ENCODE peak calls at places on chromosomes 6 and 20, in nine cellular contexts. O, J, C, V, P, M, T, K and E are unnamed samples.

GRCh38 chr6:74408844-74409243 is 712.8 kb downstream of the CD109 start:
- DNase-seq in K (no peak), J (peak; percentile 1), T (no peak), C (peak; percentile 22), M (no peak), V (no peak), P (peak; percentile 3), O (peak; percentile 12), E (no peak)

GRCh38 chr20:2752631-2753455 is 47.6 kb downstream of the CPXM1 start:
- DNase-seq in C (peak; percentile 52), P (peak; percentile 14), V (no peak), T (peak; percentile 71), O (peak; percentile 57), K (peak; percentile 81), M (peak; percentile 48), J (no peak), E (no peak)

GRCh38 chr20:58636983-58637421 is 14.1 kb upstream of the STX16 start:
- DNase-seq in M (no peak), O (no peak), T (peak; percentile 50), K (no peak), C (no peak), J (no peak), V (peak; percentile 31), P (no peak), E (peak; percentile 37)

GRCh38 chr20:434221-434620 is 26.1 kb downstream of the RBCK1 start:
- DNase-seq in K (no peak), T (peak; percentile 90), C (no peak), O (no peak), P (no peak), M (no peak), J (no peak), V (no peak), E (no peak)

GRCh38 chr6:96465321-96465903 is 56.2 kb upstream of the UFL1 start:
- DNase-seq in C (no peak), M (no peak), V (no peak), T (no peak), J (no peak), O (no peak), K (no peak), P (no peak), E (no peak)

GRCh38 chr20:57393321-57394086 is 2.3 kb downstream of the RBM38 start:
- DNase-seq in C (no peak), J (no peak), V (no peak), O (no peak), T (peak; percentile 58), P (peak; percentile 22), M (no peak), K (no peak), E (peak; percentile 51)

GRCh38 chr6:474454-475185 is 83.1 kb downstream of the IRF4 start:
- DNase-seq in V (no peak), C (no peak), M (peak; percentile 10), J (peak; percentile 21), O (peak; percentile 13), K (no peak), T (peak; percentile 19), P (no peak), E (no peak)

GRCh38 chr20:62485062-62485700 is 9.4 kb upstream of the GATA5 start:
- DNase-seq in M (no peak), C (peak; percentile 37), O (peak; percentile 85), K (no peak), P (peak; percentile 28), V (no peak), T (peak; percentile 71), J (peak; percentile 11), E (no peak)

GRCh38 chr20:36149012-36149411 is 5.5 kb upstream of the EPB41L1 start:
- DNase-seq in P (no peak), T (no peak), C (no peak), V (no peak), M (no peak), J (no peak), K (no peak), O (no peak), E (no peak)

GRCh38 chr20:36148439-36148838 is 6.1 kb upstream of the EPB41L1 start:
- DNase-seq in C (no peak), K (no peak), V (no peak), J (no peak), O (no peak), M (no peak), T (no peak), P (no peak), E (no peak)

GRCh38 chr20:36150489-36150846 is 4.1 kb upstream of the EPB41L1 start:
- DNase-seq in J (no peak), C (no peak), P (no peak), K (no peak), M (no peak), T (no peak), V (no peak), O (no peak), E (no peak)

GRCh38 chr20:36150847-36151539 is 3.5 kb upstream of the EPB41L1 start:
- DNase-seq in V (no peak), K (no peak), P (peak; percentile 20), T (no peak), M (no peak), O (no peak), J (no peak), C (no peak), E (no peak)

DNA sequence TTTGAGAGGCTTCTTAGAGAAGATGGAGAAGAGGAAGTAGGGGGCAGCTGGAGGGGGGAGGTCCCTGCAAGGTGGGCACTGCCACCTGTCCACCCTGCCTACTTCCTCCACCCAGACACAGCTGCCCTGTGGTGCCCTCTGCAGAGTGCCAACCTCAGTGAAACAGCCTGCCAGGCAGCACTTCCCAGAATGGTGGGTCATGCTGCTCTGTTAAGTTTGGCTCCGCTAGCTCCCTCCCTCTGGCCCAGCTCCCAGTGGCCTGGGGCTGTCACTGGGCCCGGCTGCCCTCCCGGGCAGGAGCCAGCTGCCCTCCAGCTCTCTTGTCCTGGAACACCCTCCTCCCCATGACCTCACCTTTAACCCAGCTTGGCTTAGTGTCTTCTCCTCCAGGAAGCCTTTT is 5.1 kb upstream of the EPB41L1 start:
- DNase-seq in K (no peak), C (no peak), T (no peak), M (peak; percentile 55), V (peak; percentile 80), O (no peak), J (no peak), P (no peak), E (no peak)
- H3K27ac ChIP-seq in K (peak overlapping the region; percentile 54), C (no peak overlapping the region), T (no peak overlapping the region), M (no peak overlapping the region), V (peak overlapping the region; percentile 25), O (no peak overlapping the region), J (no peak overlapping the region), P (no peak overlapping the region), E (no peak overlapping the region)

DNA sequence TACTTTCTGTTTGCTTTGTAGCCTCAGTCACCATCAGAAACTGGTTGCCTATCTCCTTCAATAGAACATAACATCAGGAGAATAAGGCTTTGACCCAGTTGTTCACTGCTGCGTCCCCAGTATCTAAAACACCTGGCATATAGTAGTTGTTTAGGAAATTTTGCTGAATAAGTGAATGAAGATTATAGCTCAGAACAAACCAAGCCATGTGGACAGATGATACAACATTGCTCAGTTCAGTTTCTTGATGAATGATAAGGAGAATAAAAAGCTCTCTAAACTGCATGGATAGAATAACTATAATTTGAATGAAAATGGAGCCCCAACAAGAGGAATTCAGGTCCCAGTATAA is 5.2 kb upstream of the SERPINB1 start:
- DNase-seq in M (no peak), K (no peak), J (no peak), O (no peak), V (no peak), C (no peak), P (no peak), T (no peak), E (no peak)
- H3K27ac ChIP-seq in M (peak overlapping the region; percentile 14), K (peak overlapping the region; percentile 94), J (peak overlapping the region; percentile 73), O (no peak overlapping the region), V (peak overlapping the region; percentile 77), C (peak overlapping the region; percentile 22), P (peak overlapping the region; percentile 68), T (peak overlapping the region; percentile 20), E (peak overlapping the region; percentile 42)

GRCh38 chr6:11784341-11784740 is 5.7 kb upstream of the ADTRP start:
- DNase-seq in M (no peak), C (no peak), T (no peak), O (no peak), J (no peak), V (no peak), K (no peak), P (no peak), E (no peak)

GRCh38 chr6:11783524-11784064 is 5.0 kb upstream of the ADTRP start:
- DNase-seq in K (no peak), P (no peak), V (no peak), J (no peak), O (no peak), C (no peak), T (no peak), M (no peak), E (no peak)

GRCh38 chr6:11788043-11788442 is 9.4 kb upstream of the ADTRP start:
- DNase-seq in C (no peak), M (no peak), V (no peak), T (no peak), P (no peak), K (no peak), O (no peak), J (no peak), E (no peak)

GRCh38 chr6:11785953-11786579 is 7.5 kb upstream of the ADTRP start:
- DNase-seq in T (no peak), P (no peak), C (no peak), J (no peak), M (peak; percentile 33), O (no peak), K (no peak), V (no peak), E (no peak)

DNA sequence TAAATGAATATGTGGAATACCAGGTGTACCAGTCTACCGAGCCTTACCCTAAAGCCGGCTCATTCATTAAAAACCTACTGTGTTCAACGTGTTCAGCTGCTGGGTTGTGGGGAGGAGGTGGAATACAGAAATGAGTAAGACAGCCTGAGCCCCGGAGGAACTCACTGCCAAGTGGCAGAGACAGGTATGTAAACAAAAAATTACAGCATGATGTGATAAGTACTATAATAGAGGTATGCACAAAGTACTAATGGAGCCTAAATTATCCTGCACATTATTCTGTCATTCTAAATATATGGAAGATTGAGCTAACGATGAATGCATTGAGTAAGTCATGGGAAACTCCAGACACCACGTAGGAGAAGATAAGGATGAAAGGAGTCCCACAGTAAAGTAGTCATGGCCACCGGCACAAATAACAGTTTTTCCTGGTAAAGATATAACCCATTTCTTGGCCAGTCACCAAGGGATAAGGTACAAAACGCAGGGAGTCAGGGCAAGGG is 6.9 kb upstream of the ADTRP start:
- DNase-seq in C (no peak), V (no peak), P (peak; percentile 39), O (no peak), J (no peak), T (no peak), K (no peak), M (no peak), E (no peak)
- H3K27ac ChIP-seq in C (no peak overlapping the region), V (no peak overlapping the region), P (no peak overlapping the region), O (no peak overlapping the region), J (no peak overlapping the region), T (no peak overlapping the region), K (peak overlapping the region; percentile 24), M (no peak overlapping the region), E (no peak overlapping the region)

GRCh38 chr20:36470482-36471062 is 70.7 kb upstream of the MYL9 start:
- DNase-seq in J (no peak), O (no peak), M (no peak), P (no peak), V (no peak), C (no peak), T (no peak), K (no peak), E (no peak)

GRCh38 chr20:36472656-36473071 is 68.7 kb upstream of the MYL9 start:
- DNase-seq in O (no peak), M (peak; percentile 82), T (peak; percentile 89), K (peak; percentile 65), P (peak; percentile 30), J (no peak), C (peak; percentile 46), V (no peak), E (no peak)

GRCh38 chr20:36469973-36470372 is 71.3 kb upstream of the MYL9 start:
- DNase-seq in V (no peak), T (no peak), P (no peak), K (no peak), C (no peak), M (no peak), J (no peak), O (no peak), E (no peak)

GRCh38 chr20:36473164-36473563 is 68.2 kb upstream of the MYL9 start:
- DNase-seq in P (no peak), J (no peak), K (no peak), T (peak; percentile 63), M (no peak), V (no peak), C (no peak), O (no peak), E (no peak)

DNA sequence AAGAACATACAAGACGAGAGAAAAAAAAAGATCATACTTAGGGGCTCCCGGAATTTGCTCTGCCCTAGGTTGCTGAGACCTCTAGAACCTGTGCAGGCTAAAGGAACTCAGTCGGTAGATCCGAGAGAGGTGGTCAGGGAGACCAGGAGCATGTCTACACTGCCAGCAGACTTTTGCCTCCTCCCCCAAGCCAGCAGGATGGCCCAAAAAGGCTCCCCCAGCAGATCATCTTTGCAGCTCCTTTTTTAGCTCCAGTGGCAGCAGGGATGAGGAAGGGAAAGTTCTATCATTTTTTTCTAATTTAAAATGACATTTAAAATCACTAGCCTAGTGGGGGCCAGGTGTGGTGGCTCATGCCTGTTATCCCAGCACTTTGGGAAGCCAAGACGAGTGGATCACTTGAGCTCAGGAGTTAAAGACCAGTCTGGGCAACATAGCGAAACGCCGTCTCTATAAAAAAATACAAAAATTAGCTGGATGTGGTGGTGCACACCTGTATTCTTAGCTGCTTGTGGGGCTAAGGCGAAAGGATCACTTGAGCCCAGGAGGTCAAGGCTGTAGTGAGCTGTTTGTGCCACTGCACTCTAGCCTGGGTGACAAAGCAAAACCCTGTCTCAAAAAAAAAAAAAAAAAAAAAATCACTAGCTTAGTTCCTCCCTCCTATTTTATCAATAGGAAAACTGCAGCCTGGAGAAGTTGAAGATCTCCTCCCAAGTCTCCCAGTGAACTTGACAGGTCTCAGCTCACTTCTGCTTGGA is 69.3 kb upstream of the MYL9 start:
- DNase-seq in J (no peak), C (no peak), V (no peak), T (no peak), O (no peak), M (no peak), K (no peak), P (no peak), E (no peak)
- H3K27ac ChIP-seq in J (peak overlapping the region; percentile 68), C (no peak overlapping the region), V (peak overlapping the region; percentile 91), T (peak overlapping the region; percentile 47), O (peak overlapping the region; percentile 51), M (peak overlapping the region; percentile 82), K (peak overlapping the region; percentile 83), P (peak overlapping the region; percentile 87), E (no peak overlapping the region)